ENCODE peak calls at places on chromosome 6, in nine cellular contexts. One of them, this sample, is unnamed.

GRCh38 chr6:69026243-69026642 is 391.2 kb downstream of the ADGRB3 start:
- DNase-seq in upper lobe of left lung: no peak
- DNase-seq in CD8-positive, alpha-beta memory T cell: no peak
- DNase-seq in CD4-positive, CD25-positive, alpha-beta regulatory T cell: no peak
- DNase-seq in neural crest cell: no peak
- DNase-seq in progenitor cell of endocrine pancreas: no peak
- DNase-seq in AG09319: no peak
- DNase-seq in EH: peak; percentile 68
- DNase-seq in cardiac fibroblast: peak; percentile 85
- DNase-seq in this sample: no peak

GRCh38 chr6:165628955-165629354 is 34.1 kb downstream of the PDE10A start:
- DNase-seq in cardiac fibroblast: no peak
- DNase-seq in upper lobe of left lung: no peak
- DNase-seq in AG09319: no peak
- DNase-seq in EH: no peak
- DNase-seq in neural crest cell: no peak
- DNase-seq in progenitor cell of endocrine pancreas: no peak
- DNase-seq in CD8-positive, alpha-beta memory T cell: no peak
- DNase-seq in CD4-positive, CD25-positive, alpha-beta regulatory T cell: no peak
- DNase-seq in this sample: no peak

GRCh38 chr6:16205377-16206144 is 32.8 kb upstream of the GMPR start:
- DNase-seq in EH: peak; percentile 95
- DNase-seq in neural crest cell: peak; percentile 43
- DNase-seq in CD8-positive, alpha-beta memory T cell: no peak
- DNase-seq in CD4-positive, CD25-positive, alpha-beta regulatory T cell: no peak
- DNase-seq in cardiac fibroblast: peak; percentile 89
- DNase-seq in upper lobe of left lung: no peak
- DNase-seq in progenitor cell of endocrine pancreas: no peak
- DNase-seq in AG09319: peak; percentile 95
- DNase-seq in this sample: peak; percentile 92

GRCh38 chr6:25012657-25013056 is 76.9 kb upstream of the RIPOR2 start:
- DNase-seq in cardiac fibroblast: peak; percentile 82
- DNase-seq in AG09319: peak; percentile 27
- DNase-seq in EH: peak; percentile 92
- DNase-seq in neural crest cell: no peak
- DNase-seq in CD8-positive, alpha-beta memory T cell: no peak
- DNase-seq in progenitor cell of endocrine pancreas: no peak
- DNase-seq in CD4-positive, CD25-positive, alpha-beta regulatory T cell: no peak
- DNase-seq in upper lobe of left lung: no peak
- DNase-seq in this sample: peak; percentile 53

GRCh38 chr6:38987503-38987902 is 61.1 kb upstream of the GLP1R start:
- DNase-seq in EH: no peak
- DNase-seq in CD8-positive, alpha-beta memory T cell: no peak
- DNase-seq in progenitor cell of endocrine pancreas: no peak
- DNase-seq in upper lobe of left lung: no peak
- DNase-seq in cardiac fibroblast: no peak
- DNase-seq in CD4-positive, CD25-positive, alpha-beta regulatory T cell: no peak
- DNase-seq in neural crest cell: no peak
- DNase-seq in AG09319: no peak
- DNase-seq in this sample: no peak

GRCh38 chr6:125285936-125286335 is 15.8 kb downstream of the HDDC2 start:
- DNase-seq in EH: no peak
- DNase-seq in CD8-positive, alpha-beta memory T cell: no peak
- DNase-seq in neural crest cell: no peak
- DNase-seq in upper lobe of left lung: no peak
- DNase-seq in cardiac fibroblast: peak; percentile 34
- DNase-seq in AG09319: no peak
- DNase-seq in CD4-positive, CD25-positive, alpha-beta regulatory T cell: no peak
- DNase-seq in progenitor cell of endocrine pancreas: no peak
- DNase-seq in this sample: no peak

GRCh38 chr6:45832063-45832462 is 183.6 kb downstream of the CLIC5 start:
- DNase-seq in cardiac fibroblast: no peak
- DNase-seq in AG09319: no peak
- DNase-seq in CD8-positive, alpha-beta memory T cell: no peak
- DNase-seq in CD4-positive, CD25-positive, alpha-beta regulatory T cell: no peak
- DNase-seq in upper lobe of left lung: no peak
- DNase-seq in neural crest cell: no peak
- DNase-seq in progenitor cell of endocrine pancreas: no peak
- DNase-seq in EH: no peak
- DNase-seq in this sample: no peak

GRCh38 chr6:12148317-12148801 is 136.2 kb downstream of the HIVEP1 start:
- DNase-seq in neural crest cell: no peak
- DNase-seq in cardiac fibroblast: peak; percentile 66
- DNase-seq in EH: peak; percentile 88
- DNase-seq in AG09319: no peak
- DNase-seq in CD8-positive, alpha-beta memory T cell: no peak
- DNase-seq in progenitor cell of endocrine pancreas: no peak
- DNase-seq in upper lobe of left lung: no peak
- DNase-seq in CD4-positive, CD25-positive, alpha-beta regulatory T cell: no peak
- DNase-seq in this sample: peak; percentile 23

GRCh38 chr6:2635911-2636310 is 114.8 kb downstream of the MYLK4 start:
- DNase-seq in cardiac fibroblast: no peak
- DNase-seq in upper lobe of left lung: no peak
- DNase-seq in AG09319: no peak
- DNase-seq in CD8-positive, alpha-beta memory T cell: no peak
- DNase-seq in neural crest cell: no peak
- DNase-seq in progenitor cell of endocrine pancreas: no peak
- DNase-seq in EH: no peak
- DNase-seq in CD4-positive, CD25-positive, alpha-beta regulatory T cell: no peak
- DNase-seq in this sample: no peak

GRCh38 chr6:19723533-19723932 is 113.6 kb upstream of the ID4 start:
- DNase-seq in CD8-positive, alpha-beta memory T cell: no peak
- DNase-seq in EH: peak; percentile 96
- DNase-seq in CD4-positive, CD25-positive, alpha-beta regulatory T cell: no peak
- DNase-seq in neural crest cell: no peak
- DNase-seq in upper lobe of left lung: no peak
- DNase-seq in cardiac fibroblast: peak; percentile 81
- DNase-seq in AG09319: peak; percentile 49
- DNase-seq in progenitor cell of endocrine pancreas: no peak
- DNase-seq in this sample: peak; percentile 81